ENCODE peak calls at places on chromosomes 6 and 20, in five cellular contexts. O is uterus; T is hepatocyte; V is thoracic aorta; L is CD4-positive, alpha-beta memory T cell. D is an unnamed sample. For H3K4me1, the result is how much of the 10 kb centered on the place peaks cover.

GRCh38 chr20:40551125-40551530 is 137.9 kb downstream of the MAFB start:
- DNase-seq in O (no peak), T (peak), V (no peak), L (no peak), D (no peak)

GRCh38 chr6:115753446-115753845 is 307.2 kb downstream of the FRK start:
- DNase-seq in O (no peak), T (no peak), V (no peak), L (no peak), D (no peak)

GRCh38 chr20:47784599-47785320 is 521 bp downstream of the SULF2 start:
- DNase-seq in O (peak), T (peak), V (no peak), L (no peak), D (no peak)

GRCh38 chr6:129135421-129135820 is 252.5 kb downstream of the LAMA2 start:
- DNase-seq in O (no peak), T (no peak), V (no peak), L (no peak), D (no peak)

GRCh38 chr20:44405246-44405645 is 49.7 kb downstream of the HNF4A start:
- DNase-seq in O (no peak), T (peak), V (no peak), L (no peak), D (no peak)

GRCh38 chr20:51760905-51761544 is 7.2 kb downstream of the ATP9A start:
- DNase-seq in O (no peak), T (no peak), V (no peak), L (no peak), D (no peak)

GRCh38 chr6:69756357-69756756 is 40.5 kb downstream of the LMBRD1 start:
- DNase-seq in O (no peak), T (no peak), V (no peak), L (no peak), D (no peak)

GRCh38 chr6:25113436-25113835 is 165.7 kb upstream of the CARMIL1 start:
- DNase-seq in O (no peak), T (no peak), V (no peak), L (no peak), D (no peak)

GRCh38 chr6:12614468-12614867 is 102.1 kb upstream of the PHACTR1 start:
- DNase-seq in O (no peak), T (no peak), V (no peak), L (no peak), D (no peak)

GRCh38 chr20:50378170-50379000 is 131.8 kb upstream of the PTPN1 start:
- DNase-seq in O (no peak), T (no peak), V (no peak), L (no peak), D (no peak)

GRCh38 chr20:40966103-40966502 is 62.5 kb upstream of the TOP1 start:
- DNase-seq in O (no peak), T (no peak), V (no peak), L (no peak), D (no peak)

GRCh38 chr6:43058511-43058910 is 723 bp downstream of the MRPL2 start:
- DNase-seq in O (no peak), T (no peak), V (no peak), L (no peak), D (no peak)

GRCh38 chr6:155013457-155013876 is 18.4 kb downstream of the TIAM2 start:
- DNase-seq in O (no peak), T (no peak), V (no peak), L (no peak), D (no peak)

GRCh38 chr20:21027569-21027968 is 78.6 kb downstream of the LINC00237 start:
- DNase-seq in O (no peak), T (peak), V (no peak), L (no peak), D (no peak)

GRCh38 chr20:62761058-62761758 is 35.1 kb upstream of the MRGBP start:
- DNase-seq in O (no peak), T (no peak), V (no peak), L (no peak), D (no peak)

GRCh38 chr20:5621305-5621704 is 128.9 kb upstream of the SHLD1 start:
- DNase-seq in O (no peak), T (peak), V (no peak), L (no peak), D (no peak)

GRCh38 chr6:158621694-158622544 is 22.6 kb downstream of the DYNLT1 start:
- DNase-seq in O (peak), T (no peak), V (no peak), L (no peak), D (no peak)

GRCh38 chr6:3848925-3849605 is at the start of gene FAM50B:
- DNase-seq in O (peak), T (peak), V (peak), L (peak), D (peak)

GRCh38 chr20:63212792-63213191 is 3.1 kb downstream of the YTHDF1 start:
- DNase-seq in O (no peak), T (no peak), V (no peak), L (no peak), D (no peak)

GRCh38 chr20:51456511-51457280 is 85.8 kb downstream of the NFATC2 start:
- DNase-seq in O (peak), T (peak), V (peak), L (no peak), D (no peak)

GRCh38 chr6:35287671-35288396 is 9.8 kb upstream of the DEF6 start:
- DNase-seq in O (no peak), T (no peak), V (no peak), L (no peak), D (no peak)

GRCh38 chr6:6717953-6718352 is 129.4 kb downstream of the LY86 start:
- DNase-seq in O (no peak), T (peak), V (no peak), L (no peak), D (no peak)

GRCh38 chr20:62117658-62118057 is 4.6 kb upstream of the LSM14B start:
- DNase-seq in O (no peak), T (no peak), V (no peak), L (peak), D (peak)

GRCh38 chr20:59644371-59644939 is 40.1 kb downstream of the PHACTR3 start:
- DNase-seq in O (no peak), T (no peak), V (no peak), L (no peak), D (no peak)

GRCh38 chr20:48025661-48026060 is 240.4 kb upstream of the SULF2 start:
- DNase-seq in O (no peak), T (no peak), V (no peak), L (no peak), D (no peak)

GRCh38 chr6:15993716-15994228 is 135.1 kb upstream of the MYLIP start:
- DNase-seq in O (no peak), T (no peak), V (no peak), L (no peak), D (no peak)

GRCh38 chr20:25148181-25148981 is 47.1 kb upstream of the ENTPD6 start:
- DNase-seq in O (peak), T (no peak), V (no peak), L (peak), D (peak)

GRCh38 chr6:56350857-56351256 is 103.5 kb upstream of the COL21A1 start:
- DNase-seq in O (no peak), T (no peak), V (no peak), L (no peak), D (no peak)

GRCh38 chr6:15280961-15281360 is 35.1 kb downstream of the JARID2 start:
- DNase-seq in O (no peak), T (no peak), V (no peak), L (no peak), D (no peak)

GRCh38 chr6:104126621-104127020 is 733.1 kb downstream of the HACE1 start:
- DNase-seq in O (no peak), T (no peak), V (no peak), L (no peak), D (no peak)

GRCh38 chr6:101961357-101961756 is 567.8 kb downstream of the GRIK2 start:
- DNase-seq in O (no peak), T (no peak), V (no peak), L (no peak), D (no peak)

GRCh38 chr20:18213002-18213401 is 75.3 kb upstream of the ZNF133 start:
- DNase-seq in O (no peak), T (no peak), V (no peak), L (no peak), D (no peak)

GRCh38 chr6:158655569-158656450 is 6.0 kb downstream of the SYTL3 start:
- DNase-seq in O (no peak), T (no peak), V (no peak), L (no peak), D (no peak)

GRCh38 chr20:44173846-44174245 is 13.1 kb downstream of the JPH2 start:
- DNase-seq in O (no peak), T (no peak), V (no peak), L (no peak), D (no peak)

GRCh38 chr6:130127195-130127594 is 95.6 kb downstream of the SAMD3 start:
- DNase-seq in O (no peak), T (no peak), V (no peak), L (no peak), D (no peak)

GRCh38 chr6:125714431-125715090 is 34.9 kb upstream of the HEY2 start:
- DNase-seq in O (no peak), T (no peak), V (no peak), L (no peak), D (no peak)

GRCh38 chr6:136326038-136326561 is 36.5 kb upstream of the BCLAF1 start:
- DNase-seq in O (no peak), T (peak), V (no peak), L (no peak), D (no peak)

DNA sequence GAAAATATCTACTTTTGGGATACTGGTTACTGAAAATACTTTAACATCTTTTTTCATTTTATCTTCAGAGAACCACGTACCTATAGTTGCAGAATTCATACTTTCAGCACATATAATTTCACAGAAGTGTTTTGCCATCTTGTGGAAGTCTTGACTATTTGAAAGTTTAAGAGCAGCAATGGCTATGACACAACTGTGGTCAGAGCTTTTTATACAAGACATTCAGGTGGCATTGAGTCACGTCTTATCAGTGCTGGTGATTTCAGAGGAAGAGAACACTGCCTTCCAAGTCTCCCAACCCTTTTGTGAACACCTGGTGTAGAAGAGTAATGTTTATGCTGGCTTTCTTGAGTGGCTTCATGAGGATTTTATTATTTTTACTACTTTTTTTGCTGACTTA is 171.6 kb downstream of the ARID1B start:
- DNase-seq in O (no peak), T (peak), V (no peak), L (no peak), D (no peak)
- H3K4me3 ChIP-seq in O (no peak), T (no peak), V (no peak), L (no peak), D (no peak)

GRCh38 chr6:117494694-117495318 is 12.3 kb downstream of the DCBLD1 start:
- DNase-seq in O (no peak), T (no peak), V (no peak), L (no peak), D (no peak)

GRCh38 chr6:117496383-117496990 is 14.0 kb downstream of the DCBLD1 start:
- DNase-seq in O (no peak), T (no peak), V (no peak), L (no peak), D (no peak)

GRCh38 chr6:117495425-117495824 is 13.0 kb downstream of the DCBLD1 start:
- DNase-seq in O (no peak), T (no peak), V (no peak), L (no peak), D (no peak)

GRCh38 chr6:117497237-117497636 is 14.8 kb downstream of the DCBLD1 start:
- DNase-seq in O (no peak), T (no peak), V (no peak), L (no peak), D (no peak)

GRCh38 chr6:117495873-117496272 is 13.4 kb downstream of the DCBLD1 start:
- DNase-seq in O (no peak), T (no peak), V (no peak), L (no peak), D (no peak)
- H3K4me1 ChIP-seq in O (under half), T (under half), V (under half), L (under half), D (under half)

GRCh38 chr6:33314943-33315752 is 1.3 kb upstream of the TAPBP start:
- DNase-seq in O (peak), T (peak), V (no peak), L (no peak), D (no peak)
- H3K4me3 ChIP-seq in O (peak), T (no peak), V (peak), L (no peak), D (peak)

GRCh38 chr20:1298888-1299511 is 29.9 kb downstream of the SDCBP2 start:
- DNase-seq in O (no peak), T (no peak), V (no peak), L (no peak), D (no peak)
- H3K4me1 ChIP-seq in O (under half), T (under half), V (under half), L (under half), D (under half)

GRCh38 chr20:1467082-1467354 is 369 bp upstream of the NSFL1C start:
- DNase-seq in O (no peak), T (peak), V (no peak), L (no peak), D (no peak)
- H3K4me3 ChIP-seq in O (peak), T (no peak), V (peak), L (no peak), D (peak)